ENCODE peak calls at places on chromosomes 4 and X, in ten cellular contexts. J is fibroblast of pulmonary artery; P is brain microvascular endothelial cell; W is left ventricle myocardium superior; G is activated CD8-positive, alpha-beta memory T cell treated with anti-CD3 and anti-CD28 coated beads for 1 hour; A is AG09319; B is GM04504; D is Caki2; I is activated T-helper 1 cell treated with anti-CD3 and anti-CD28 coated beads, Interleukin-2, amount 50 U/mL, for 16 hours; U is stimulated activated CD4-positive, alpha-beta T cell treated with anti-CD3 and anti-CD28 coated beads, Interleukin-1b, Interleukin-23, amount 100 ng/mL, for 1 hour. X is an unnamed sample.

GRCh38 chr4:42143996-42144395 is 8.5 kb downstream of the BEND4 start:
- DNase-seq in J (no peak), P (no peak), W (no peak), G (no peak), A (no peak), B (no peak), D (no peak), I (no peak), U (no peak), X (no peak)

GRCh38 chr4:123706961-123707360 is 310.4 kb downstream of the SPRY1 start:
- DNase-seq in J (no peak), P (no peak), W (no peak), G (no peak), A (no peak), B (no peak), D (no peak), I (no peak), U (no peak), X (no peak)

GRCh38 chrX:34810364-34810763 is 132.2 kb upstream of the FAM47B start:
- DNase-seq in J (peak; percentile 16), P (no peak), W (no peak), G (no peak), A (no peak), B (no peak), D (no peak), I (no peak), U (no peak), X (no peak)

GRCh38 chr4:15936495-15936894 is 2.0 kb downstream of the FGFBP1 start:
- DNase-seq in J (no peak), P (no peak), W (no peak), G (no peak), A (no peak), B (no peak), D (no peak), I (no peak), U (no peak), X (peak; percentile 69)

GRCh38 chr4:86990510-86990909 is 55.7 kb downstream of the AFF1 start:
- DNase-seq in J (no peak), P (no peak), W (no peak), G (no peak), A (no peak), B (no peak), D (no peak), I (no peak), U (no peak), X (no peak)

GRCh38 chrX:63349307-63349706 is 1.8 kb downstream of the SPIN4 start:
- DNase-seq in J (no peak), P (no peak), W (no peak), G (no peak), A (no peak), B (no peak), D (no peak), I (no peak), U (no peak), X (no peak)

GRCh38 chr4:155582971-155583437 is 83.6 kb upstream of the GUCY1A1 start:
- DNase-seq in J (peak; percentile 89), P (peak; percentile 36), W (no peak), G (no peak), A (peak; percentile 27), B (no peak), D (peak; percentile 19), I (no peak), U (no peak), X (no peak)

GRCh38 chrX:103792916-103793540 is 16.4 kb downstream of the PLP1 start:
- DNase-seq in J (peak; percentile 81), P (peak; percentile 42), W (no peak), G (no peak), A (peak; percentile 11), B (peak; percentile 40), D (no peak), I (no peak), U (no peak), X (no peak)

GRCh38 chr4:104330125-104330524 is 164.6 kb downstream of the CXXC4 start:
- DNase-seq in J (no peak), P (no peak), W (no peak), G (no peak), A (no peak), B (no peak), D (no peak), I (no peak), U (no peak), X (no peak)

GRCh38 chr4:152643153-152644035 is 36.4 kb downstream of the TMEM154 start:
- DNase-seq in J (peak; percentile 39), P (no peak), W (no peak), G (no peak), A (no peak), B (no peak), D (no peak), I (no peak), U (no peak), X (peak; percentile 42)